ENCODE peak calls at places on chromosomes 2 and 18, in ten cellular contexts. X is nephron progenitor cell; Q is adrenal gland; H is cardiac muscle cell; I is ascending aorta; M is foreskin fibroblast; G is breast epithelium; Y is endothelial cell; J is epithelial cell of proximal tubule; O is CD8-positive, alpha-beta T cell. S is an unnamed sample.

GRCh38 chr2:61460168-61460567 is 10.7 kb downstream of the USP34 start:
- DNase-seq in X (no peak), Q (peak), H (peak), I (no peak), M (peak), G (no peak), Y (no peak), J (peak), O (no peak), S (no peak)

GRCh38 chr2:26292646-26293045 is 47.9 kb downstream of the HADHB start:
- DNase-seq in X (no peak), Q (no peak), H (peak), I (no peak), M (peak), G (no peak), Y (no peak), J (no peak), O (no peak), S (no peak)

GRCh38 chr2:168801961-168802824 is at the start of gene NOSTRIN:
- DNase-seq in X (no peak), Q (peak), H (peak), I (peak), M (no peak), G (peak), Y (no peak), J (no peak), O (no peak), S (no peak)

GRCh38 chr2:96506016-96506906 is 1.1 kb upstream of the NEURL3 start:
- DNase-seq in X (no peak), Q (no peak), H (no peak), I (peak), M (no peak), G (no peak), Y (peak), J (no peak), O (no peak), S (no peak)

GRCh38 chr2:213101109-213101508 is 50.3 kb downstream of the IKZF2 start:
- DNase-seq in X (no peak), Q (no peak), H (no peak), I (no peak), M (no peak), G (no peak), Y (no peak), J (no peak), O (no peak), S (no peak)

GRCh38 chr2:17971531-17971930 is 93.1 kb downstream of the KCNS3 start:
- DNase-seq in X (no peak), Q (no peak), H (no peak), I (no peak), M (no peak), G (no peak), Y (no peak), J (no peak), O (no peak), S (no peak)

GRCh38 chr2:18763338-18763737 is 174.0 kb upstream of the NT5C1B start:
- DNase-seq in X (no peak), Q (no peak), H (peak), I (no peak), M (peak), G (no peak), Y (no peak), J (no peak), O (no peak), S (no peak)

GRCh38 chr18:6370410-6370809 is 44.3 kb downstream of the L3MBTL4 start:
- DNase-seq in X (no peak), Q (no peak), H (no peak), I (no peak), M (no peak), G (no peak), Y (no peak), J (no peak), O (no peak), S (no peak)

GRCh38 chr2:48852938-48853337 is 97.4 kb upstream of the LHCGR start:
- DNase-seq in X (no peak), Q (no peak), H (peak), I (no peak), M (peak), G (no peak), Y (no peak), J (no peak), O (no peak), S (no peak)

GRCh38 chr18:73653251-73653650 is 494.4 kb downstream of the FBXO15 start:
- DNase-seq in X (no peak), Q (no peak), H (no peak), I (no peak), M (no peak), G (no peak), Y (no peak), J (no peak), O (no peak), S (no peak)

GRCh38 chr2:219536967-219537366 is 6.6 kb downstream of the CHPF start:
- DNase-seq in X (no peak), Q (no peak), H (no peak), I (no peak), M (no peak), G (no peak), Y (no peak), J (no peak), O (no peak), S (no peak)

GRCh38 chr2:29071032-29071975 is 3.0 kb downstream of the PCARE start:
- DNase-seq in X (no peak), Q (peak), H (no peak), I (no peak), M (no peak), G (no peak), Y (no peak), J (no peak), O (no peak), S (no peak)

GRCh38 chr2:96507957-96508520 is 2.9 kb upstream of the NEURL3 start:
- DNase-seq in X (peak), Q (peak), H (peak), I (peak), M (peak), G (peak), Y (peak), J (no peak), O (peak), S (peak)

GRCh38 chr2:231395188-231396057 is at the start of gene B3GNT7:
- DNase-seq in X (peak), Q (no peak), H (no peak), I (no peak), M (no peak), G (no peak), Y (no peak), J (no peak), O (no peak), S (peak)

GRCh38 chr2:9344434-9344833 is 78.9 kb downstream of the ITGB1BP1 start:
- DNase-seq in X (no peak), Q (no peak), H (no peak), I (no peak), M (no peak), G (no peak), Y (no peak), J (no peak), O (no peak), S (no peak)

GRCh38 chr18:23967321-23968089 is 47.0 kb upstream of the TTC39C start:
- DNase-seq in X (no peak), Q (no peak), H (no peak), I (no peak), M (no peak), G (no peak), Y (no peak), J (no peak), O (peak), S (peak)

GRCh38 chr2:2324565-2325101 is 6.4 kb downstream of the MYT1L start:
- DNase-seq in X (peak), Q (peak), H (no peak), I (no peak), M (no peak), G (no peak), Y (no peak), J (no peak), O (no peak), S (no peak)

GRCh38 chr2:40436093-40436475 is 15.8 kb downstream of the SLC8A1 start:
- DNase-seq in X (no peak), Q (no peak), H (no peak), I (no peak), M (no peak), G (no peak), Y (no peak), J (no peak), O (no peak), S (no peak)

GRCh38 chr18:48546411-48546810 is 7.6 kb downstream of the CTIF start:
- DNase-seq in X (no peak), Q (peak), H (peak), I (no peak), M (no peak), G (no peak), Y (no peak), J (no peak), O (no peak), S (no peak)

GRCh38 chr2:223109341-223109740 is 57.4 kb downstream of the KCNE4 start:
- DNase-seq in X (no peak), Q (no peak), H (no peak), I (no peak), M (peak), G (no peak), Y (no peak), J (no peak), O (no peak), S (no peak)

GRCh38 chr2:150644298-150645067 is 157.0 kb upstream of the RND3 start:
- DNase-seq in X (no peak), Q (peak), H (peak), I (no peak), M (peak), G (no peak), Y (no peak), J (no peak), O (no peak), S (no peak)

GRCh38 chr18:2480536-2480935 is 90.8 kb downstream of the METTL4 start:
- DNase-seq in X (no peak), Q (no peak), H (no peak), I (no peak), M (no peak), G (no peak), Y (no peak), J (no peak), O (no peak), S (no peak)

GRCh38 chr2:120938132-120938771 is 202.6 kb downstream of the GLI2 start:
- DNase-seq in X (no peak), Q (no peak), H (peak), I (no peak), M (no peak), G (no peak), Y (no peak), J (no peak), O (no peak), S (no peak)

GRCh38 chr2:118112771-118113334 is 24.6 kb downstream of the INSIG2 start:
- DNase-seq in X (no peak), Q (no peak), H (peak), I (no peak), M (peak), G (no peak), Y (no peak), J (peak), O (no peak), S (no peak)

GRCh38 chr2:194730266-194730665 is 926.8 kb upstream of the SLC39A10 start:
- DNase-seq in X (no peak), Q (no peak), H (no peak), I (no peak), M (no peak), G (no peak), Y (no peak), J (no peak), O (no peak), S (no peak)

GRCh38 chr2:109237792-109238191 is 108.8 kb downstream of the SH3RF3 start:
- DNase-seq in X (no peak), Q (peak), H (no peak), I (no peak), M (peak), G (no peak), Y (no peak), J (no peak), O (no peak), S (no peak)

GRCh38 chr2:148926291-148926961 is 51.4 kb downstream of the KIF5C start:
- DNase-seq in X (peak), Q (peak), H (peak), I (no peak), M (peak), G (no peak), Y (peak), J (no peak), O (peak), S (peak)
- TF ChIP-seq CTCF in X (peak), Q (peak), H (peak), I (peak), M (peak), G (no peak), Y (no peak), J (peak), O (peak), S (no peak)

GRCh38 chr2:148509703-148510036 is 134.9 kb upstream of the EPC2 start:
- DNase-seq in X (no peak), Q (no peak), H (no peak), I (no peak), M (no peak), G (no peak), Y (no peak), J (no peak), O (no peak), S (no peak)
- TF ChIP-seq CTCF in X (peak), Q (no peak), H (no peak), I (no peak), M (no peak), G (no peak), Y (no peak), J (no peak), O (peak), S (no peak)

GRCh38 chr2:64562148-64562784 is 38.1 kb downstream of the AFTPH start:
- DNase-seq in X (no peak), Q (no peak), H (peak), I (no peak), M (no peak), G (no peak), Y (no peak), J (no peak), O (no peak), S (no peak)
- TF ChIP-seq CTCF in X (no peak), Q (peak), H (peak), I (peak), M (no peak), G (no peak), Y (peak), J (peak), O (peak), S (no peak)

DNA sequence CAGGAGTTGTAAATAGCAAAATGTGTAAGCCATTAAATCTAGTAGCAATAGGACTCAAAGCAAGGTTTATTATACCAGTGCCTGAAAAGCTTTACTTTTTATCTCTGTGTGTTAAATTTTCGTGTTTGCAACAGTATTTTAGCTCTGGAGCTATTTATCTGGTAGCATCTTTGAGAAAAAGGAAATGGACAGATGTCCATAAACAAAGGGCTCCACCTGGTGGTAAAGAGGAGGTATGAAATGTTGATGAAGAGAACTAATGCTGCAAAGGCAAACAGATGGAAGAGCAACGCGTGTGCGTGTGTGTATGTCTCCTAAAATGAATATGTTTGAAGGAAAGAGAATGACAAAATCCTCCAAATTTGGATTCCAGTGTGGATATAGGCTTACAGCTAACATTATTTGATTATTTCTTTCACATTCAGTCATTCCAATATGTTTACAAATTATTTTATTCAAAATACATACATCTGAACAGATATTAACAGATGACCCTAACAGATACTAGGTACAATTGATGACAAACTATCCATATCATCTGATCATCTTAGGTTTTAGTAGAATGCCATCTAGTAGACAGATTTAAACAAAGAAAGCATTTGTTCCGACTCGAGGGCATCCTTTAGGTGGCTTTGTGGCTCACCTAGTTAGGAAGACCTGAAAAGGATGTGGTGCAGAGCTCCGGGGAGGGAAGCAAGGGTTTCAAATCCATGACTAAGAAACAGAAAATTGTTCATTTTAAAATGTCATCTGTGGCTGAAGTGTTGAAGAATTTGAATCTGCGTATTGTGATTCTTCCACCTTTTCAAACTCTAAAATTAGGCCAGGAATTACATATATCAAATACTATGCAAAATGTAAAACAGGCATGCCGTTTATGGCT is 383.3 kb downstream of the MTX2 start:
- DNase-seq in X (peak), Q (no peak), H (peak), I (no peak), M (peak), G (no peak), Y (no peak), J (no peak), O (peak), S (no peak)
- TF ChIP-seq CTCF in X (peak), Q (peak), H (peak), I (peak), M (peak), G (peak), Y (peak), J (peak), O (peak), S (no peak)

GRCh38 chr2:99692785-99693184 is 203.0 kb upstream of the REV1 start:
- DNase-seq in X (no peak), Q (no peak), H (no peak), I (no peak), M (no peak), G (no peak), Y (no peak), J (no peak), O (no peak), S (no peak)
- TF ChIP-seq CTCF in X (no peak), Q (no peak), H (no peak), I (no peak), M (no peak), G (no peak), Y (no peak), J (peak), O (no peak), S (no peak)

DNA sequence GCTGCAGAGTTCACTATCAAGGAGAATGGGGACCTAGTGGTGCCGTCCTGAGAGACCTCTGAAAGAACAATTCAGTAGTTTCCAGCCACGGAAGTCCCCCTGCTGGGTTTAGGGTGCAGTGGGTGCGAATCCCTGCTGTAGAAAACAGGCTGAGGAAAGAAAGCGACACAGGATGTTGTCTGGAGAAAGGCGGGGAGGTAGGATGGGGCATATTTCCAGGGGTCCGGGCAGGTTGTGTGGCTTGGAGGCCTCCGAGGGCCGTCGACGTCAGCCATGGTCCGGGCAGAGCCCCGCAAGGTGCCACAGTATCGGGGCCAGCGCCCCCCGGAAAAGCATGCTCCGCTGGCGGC is 807 bp upstream of the CREB1 start:
- DNase-seq in X (no peak), Q (peak), H (peak), I (peak), M (no peak), G (no peak), Y (peak), J (no peak), O (peak), S (no peak)
- TF ChIP-seq CTCF in X (no peak), Q (no peak), H (peak), I (peak), M (peak), G (no peak), Y (no peak), J (peak), O (peak), S (no peak)

DNA sequence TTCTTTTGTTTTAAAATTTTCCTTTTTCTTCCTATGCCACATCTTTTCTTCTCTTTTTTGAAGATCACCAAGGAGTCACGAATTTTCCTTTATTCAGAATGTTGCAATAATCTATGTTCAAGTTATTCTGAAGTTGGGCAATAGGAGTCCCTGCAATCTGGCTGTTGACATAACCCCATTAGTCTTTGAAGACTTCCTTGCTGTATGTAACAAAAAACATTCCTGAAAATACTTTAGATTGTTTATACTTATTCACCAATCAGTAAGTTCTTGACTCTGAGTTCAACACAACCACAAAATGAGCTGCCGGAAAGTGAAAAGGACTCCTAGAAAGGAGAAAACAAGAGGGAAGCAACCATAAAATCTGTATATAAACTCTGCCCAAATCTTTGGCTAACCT is 62.8 kb downstream of the TMEM237 start:
- DNase-seq in X (no peak), Q (no peak), H (peak), I (no peak), M (peak), G (no peak), Y (no peak), J (no peak), O (no peak), S (no peak)
- TF ChIP-seq CTCF in X (no peak), Q (no peak), H (no peak), I (no peak), M (no peak), G (no peak), Y (no peak), J (no peak), O (no peak), S (no peak)